ENCODE peak calls at places on chromosomes 16 and 17, in four cellular contexts. Y is GM12878, P is IMR-90, S is endothelial cell of umbilical vein. D is an unnamed sample.

GRCh38 chr16:57618306-57619132 is 9.9 kb upstream of the ADGRG1 start:
- DNase-seq in Y (no peak), P (peak), S (no peak), D (no peak)

GRCh38 chr16:81394966-81395655 is 49.5 kb upstream of the CMIP start:
- DNase-seq in Y (no peak), P (no peak), S (peak), D (no peak)

GRCh38 chr16:73082608-73083007 is 34.7 kb upstream of the ZFHX3 start:
- DNase-seq in Y (no peak), P (peak), S (no peak), D (no peak)

GRCh38 chr17:64277831-64278562 is 14.9 kb upstream of the TEX2 start:
- DNase-seq in Y (no peak), P (peak), S (no peak), D (no peak)

GRCh38 chr17:1324201-1324750 is 44.8 kb downstream of the TRARG1 start:
- DNase-seq in Y (no peak), P (no peak), S (no peak), D (peak)

GRCh38 chr17:44384823-44385286 is 4.6 kb downstream of the ITGA2B start:
- DNase-seq in Y (no peak), P (no peak), S (no peak), D (no peak)

GRCh38 chr17:7845359-7846062 is 9.4 kb upstream of the TMEM88 start:
- DNase-seq in Y (no peak), P (no peak), S (no peak), D (no peak)

GRCh38 chr16:75496546-75496945 is 1.3 kb upstream of the CHST6 start:
- DNase-seq in Y (no peak), P (no peak), S (no peak), D (no peak)

GRCh38 chr16:23836078-23836403 is 258 bp downstream of the PRKCB start:
- DNase-seq in Y (no peak), P (no peak), S (no peak), D (no peak)

GRCh38 chr17:4198995-4199394 is 56.0 kb downstream of the CYB5D2 start:
- DNase-seq in Y (no peak), P (no peak), S (no peak), D (no peak)

GRCh38 chr17:4201231-4201630 is 58.2 kb downstream of the CYB5D2 start:
- DNase-seq in Y (no peak), P (peak), S (no peak), D (no peak)

GRCh38 chr17:4204190-4204589 is 59.6 kb downstream of the ANKFY1 start:
- DNase-seq in Y (no peak), P (peak), S (no peak), D (no peak)

GRCh38 chr17:4195306-4195705 is 52.3 kb downstream of the CYB5D2 start:
- DNase-seq in Y (no peak), P (peak), S (no peak), D (no peak)

DNA sequence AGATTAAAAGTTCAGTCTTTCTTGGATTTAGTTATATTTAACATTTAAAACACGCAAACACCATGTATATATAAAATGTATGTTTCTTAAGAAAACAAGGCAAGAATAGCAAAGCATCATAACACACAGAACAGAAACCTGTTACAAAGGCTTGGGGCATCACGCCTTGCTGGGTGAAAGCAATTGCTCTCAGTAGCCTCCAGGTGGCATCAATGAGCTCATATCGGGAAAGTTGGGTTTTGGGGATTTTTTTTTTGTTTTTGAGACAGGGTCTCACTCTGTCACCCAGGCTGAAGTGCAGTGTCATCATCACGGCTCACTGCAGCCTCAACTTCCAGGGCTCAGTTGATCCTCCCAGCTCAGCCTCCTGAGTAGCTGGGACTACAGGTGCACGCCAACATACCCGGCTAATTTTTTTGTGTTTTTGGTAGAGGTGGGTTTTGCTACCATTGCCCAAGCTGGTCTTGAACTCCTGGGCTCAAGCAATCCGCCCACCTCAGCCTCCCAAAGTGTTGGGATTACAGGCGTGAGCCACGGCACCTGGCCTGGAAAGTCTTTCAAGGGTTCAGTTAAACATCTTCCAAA is 56.9 kb downstream of the CYB5D2 start:
- DNase-seq in Y (no peak), P (peak), S (peak), D (peak)
- TF ChIP-seq FOS in Y (no peak), P (no peak), S (no peak), D (no peak)

GRCh38 chr16:52283018-52283417 is 263.9 kb downstream of the TOX3 start:
- DNase-seq in Y (no peak), P (peak), S (no peak), D (no peak)
- TF ChIP-seq FOS in Y (no peak), P (no peak), S (no peak), D (no peak)

GRCh38 chr17:68048996-68049395 is 13.5 kb downstream of the KPNA2 start:
- DNase-seq in Y (no peak), P (no peak), S (peak), D (peak)

GRCh38 chr17:68057531-68057952 is 22.0 kb downstream of the KPNA2 start:
- DNase-seq in Y (no peak), P (peak), S (peak), D (peak)

GRCh38 chr17:68054296-68054900 is 18.9 kb downstream of the KPNA2 start:
- DNase-seq in Y (no peak), P (peak), S (peak), D (no peak)

GRCh38 chr17:68052810-68053209 is 17.3 kb downstream of the KPNA2 start:
- DNase-seq in Y (no peak), P (no peak), S (no peak), D (no peak)

DNA sequence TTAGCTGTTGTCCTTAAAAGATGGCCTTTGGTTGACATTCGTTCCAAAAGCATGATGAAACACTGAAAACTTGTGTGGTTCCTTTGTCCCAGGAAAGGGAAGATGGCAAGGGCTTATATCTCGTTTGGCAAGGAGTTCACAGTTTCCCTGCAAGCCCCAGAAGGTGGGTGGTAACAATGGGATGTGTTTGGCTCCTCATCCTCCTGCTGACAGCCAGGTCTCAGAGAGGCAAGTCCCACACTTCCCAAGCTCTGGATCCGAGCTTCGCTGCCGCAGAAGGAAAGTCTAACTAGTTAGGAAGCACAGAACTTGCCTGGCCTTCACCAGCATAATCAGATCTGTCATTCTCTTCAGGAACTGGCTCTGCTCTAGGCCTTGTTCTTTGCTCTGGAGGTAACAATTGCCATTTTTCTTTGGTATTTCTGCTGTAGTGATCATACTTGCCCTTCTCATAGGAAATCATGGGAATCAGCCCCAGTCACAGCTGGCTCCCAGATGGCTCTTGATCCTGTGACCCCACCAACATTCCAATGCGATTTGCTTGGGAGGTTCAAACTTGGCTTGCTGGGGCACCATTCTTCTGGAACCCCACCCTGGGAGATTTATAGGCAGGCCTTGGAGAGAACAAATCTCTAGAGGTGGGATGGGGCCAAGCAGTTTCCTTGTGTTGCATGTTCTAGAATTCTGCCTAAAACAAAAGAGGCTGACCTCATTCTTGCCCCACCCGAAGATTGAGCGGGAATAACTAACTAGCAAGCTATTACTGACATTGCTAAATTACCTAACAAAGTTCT is 17.9 kb downstream of the KPNA2 start:
- DNase-seq in Y (no peak), P (peak), S (peak), D (no peak)
- TF ChIP-seq FOS in Y (no peak), P (no peak), S (no peak), D (no peak)

GRCh38 chr17:34319087-34319486 is at the start of gene CCL8:
- DNase-seq in Y (no peak), P (no peak), S (no peak), D (no peak)
- TF ChIP-seq FOS in Y (no peak), P (no peak), S (no peak), D (no peak)

DNA sequence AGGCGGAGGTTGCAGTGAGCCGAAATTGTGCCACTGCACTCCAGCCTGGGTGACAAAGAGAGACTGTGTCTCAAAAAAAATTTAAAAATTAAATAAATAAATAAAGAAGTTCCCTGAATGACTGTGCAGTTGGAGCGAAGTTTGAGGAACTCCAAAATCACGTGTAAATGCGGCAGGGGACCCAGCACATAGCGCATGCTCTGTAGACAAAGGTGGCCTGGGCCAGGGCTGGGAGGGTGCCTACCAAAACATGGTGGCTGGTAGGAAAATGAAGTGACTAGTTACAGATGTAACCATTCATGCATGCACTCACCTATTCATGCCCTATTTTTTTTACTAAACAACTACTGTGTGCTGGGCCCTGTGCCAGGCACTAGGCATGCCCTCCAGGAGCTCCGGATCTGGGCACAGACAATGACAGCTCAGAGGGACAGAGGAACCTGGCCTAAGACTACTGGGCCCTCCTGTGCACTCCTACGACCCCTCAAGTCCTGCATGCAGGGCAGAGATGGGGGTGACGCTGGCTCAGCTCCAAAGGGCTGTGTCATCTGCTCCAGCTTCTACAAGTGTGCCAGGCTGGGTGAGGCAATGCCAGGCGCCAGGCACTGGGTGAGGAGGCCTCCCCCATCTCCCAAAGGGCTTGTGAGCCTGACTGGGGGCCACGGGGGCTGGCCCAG is 65.3 kb downstream of the RMI2 start:
- DNase-seq in Y (no peak), P (no peak), S (no peak), D (no peak)
- TF ChIP-seq FOS in Y (no peak), P (no peak), S (no peak), D (no peak)

GRCh38 chr17:17506893-17507464 is 10.8 kb upstream of the RASD1 start:
- DNase-seq in Y (no peak), P (no peak), S (no peak), D (no peak)
- TF ChIP-seq FOS in Y (no peak), P (no peak), S (no peak), D (no peak)

DNA sequence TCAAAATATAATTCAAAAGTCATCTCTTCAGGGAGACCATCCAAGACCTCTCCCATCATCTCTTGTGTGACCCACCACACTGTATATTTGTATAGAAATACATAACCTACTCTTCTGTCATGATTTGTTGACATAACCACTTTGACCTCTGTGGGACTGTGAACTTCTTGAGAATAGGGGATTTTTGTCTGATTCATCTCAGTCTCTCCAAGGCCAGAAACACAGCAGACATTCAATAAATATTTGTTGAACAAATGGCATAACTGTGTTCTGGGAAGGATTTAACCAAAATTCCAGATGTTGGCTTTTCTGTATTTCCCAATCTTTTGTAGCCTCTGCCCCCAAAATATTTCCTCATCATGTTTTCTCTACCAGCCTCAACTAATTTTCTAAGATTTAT is 169.7 kb downstream of the CDH11 start:
- DNase-seq in Y (no peak), P (peak), S (peak), D (no peak)
- TF ChIP-seq FOS in Y (no peak), P (peak), S (no peak), D (no peak)

GRCh38 chr17:74072340-74072739 is 131.1 kb upstream of the RPL38 start:
- DNase-seq in Y (no peak), P (no peak), S (no peak), D (no peak)
- TF ChIP-seq FOS in Y (no peak), P (no peak), S (no peak), D (no peak)

D was measured in K562.